ENCODE peak calls at places on chromosomes 11 and 22, in seven cellular contexts. One of them, this sample, is unnamed.

GRCh38 chr11:78689558-78690153 is 115.0 kb upstream of the NARS2 start:
- DNase-seq in osteoblast: no peak
- DNase-seq in fibroblast of the aortic adventitia: no peak
- DNase-seq in cardiac fibroblast: no peak
- DNase-seq in fibroblast of pulmonary artery: no peak
- DNase-seq in pancreas: no peak
- DNase-seq in body of pancreas: no peak
- DNase-seq in this sample: no peak

GRCh38 chr22:25404923-25405853 is 159.3 kb upstream of the GRK3 start:
- DNase-seq in pancreas: peak; percentile 74
- DNase-seq in cardiac fibroblast: peak; percentile 55
- DNase-seq in fibroblast of the aortic adventitia: peak; percentile 61
- DNase-seq in osteoblast: peak; percentile 99
- DNase-seq in fibroblast of pulmonary artery: peak; percentile 71
- DNase-seq in body of pancreas: peak; percentile 83
- DNase-seq in this sample: no peak

GRCh38 chr22:24321999-24322398 is 51.4 kb downstream of the SPECC1L start:
- DNase-seq in fibroblast of the aortic adventitia: no peak
- DNase-seq in fibroblast of pulmonary artery: no peak
- DNase-seq in pancreas: no peak
- DNase-seq in body of pancreas: no peak
- DNase-seq in cardiac fibroblast: no peak
- DNase-seq in osteoblast: no peak
- DNase-seq in this sample: no peak

GRCh38 chr11:66619080-66619554 is 2.7 kb downstream of the RBM14 start:
- DNase-seq in osteoblast: peak; percentile 93
- DNase-seq in fibroblast of pulmonary artery: peak; percentile 88
- DNase-seq in fibroblast of the aortic adventitia: peak; percentile 79
- DNase-seq in pancreas: no peak
- DNase-seq in body of pancreas: no peak
- DNase-seq in cardiac fibroblast: peak; percentile 70
- DNase-seq in this sample: no peak

GRCh38 chr22:28297504-28297903 is 378.4 kb upstream of the PITPNB start:
- DNase-seq in cardiac fibroblast: no peak
- DNase-seq in body of pancreas: no peak
- DNase-seq in osteoblast: no peak
- DNase-seq in pancreas: no peak
- DNase-seq in fibroblast of pulmonary artery: no peak
- DNase-seq in fibroblast of the aortic adventitia: no peak
- DNase-seq in this sample: no peak

GRCh38 chr22:21766933-21767462 is 31.4 kb upstream of the YPEL1 start:
- DNase-seq in cardiac fibroblast: no peak
- DNase-seq in fibroblast of the aortic adventitia: no peak
- DNase-seq in fibroblast of pulmonary artery: no peak
- DNase-seq in osteoblast: no peak
- DNase-seq in pancreas: no peak
- DNase-seq in body of pancreas: peak; percentile 13
- DNase-seq in this sample: no peak

GRCh38 chr11:8717876-8718753 is 35.5 kb downstream of the RPL27A start:
- DNase-seq in fibroblast of pulmonary artery: peak; percentile 91
- DNase-seq in osteoblast: peak; percentile 87
- DNase-seq in cardiac fibroblast: peak; percentile 76
- DNase-seq in fibroblast of the aortic adventitia: peak; percentile 89
- DNase-seq in pancreas: peak; percentile 73
- DNase-seq in body of pancreas: peak; percentile 77
- DNase-seq in this sample: peak; percentile 77

GRCh38 chr11:112597290-112597689 is 336.6 kb upstream of the PLET1 start:
- DNase-seq in fibroblast of the aortic adventitia: no peak
- DNase-seq in osteoblast: no peak
- DNase-seq in pancreas: no peak
- DNase-seq in fibroblast of pulmonary artery: no peak
- DNase-seq in body of pancreas: no peak
- DNase-seq in cardiac fibroblast: no peak
- DNase-seq in this sample: no peak

GRCh38 chr22:22094514-22094913 is 111.9 kb upstream of the TOP3B start:
- DNase-seq in osteoblast: no peak
- DNase-seq in fibroblast of pulmonary artery: no peak
- DNase-seq in fibroblast of the aortic adventitia: no peak
- DNase-seq in cardiac fibroblast: no peak
- DNase-seq in pancreas: no peak
- DNase-seq in body of pancreas: no peak
- DNase-seq in this sample: no peak

GRCh38 chr22:46961591-46962290 is 199.3 kb downstream of the TBC1D22A start:
- DNase-seq in fibroblast of the aortic adventitia: no peak
- DNase-seq in cardiac fibroblast: no peak
- DNase-seq in fibroblast of pulmonary artery: no peak
- DNase-seq in body of pancreas: no peak
- DNase-seq in pancreas: no peak
- DNase-seq in osteoblast: peak; percentile 62
- DNase-seq in this sample: no peak

DNA sequence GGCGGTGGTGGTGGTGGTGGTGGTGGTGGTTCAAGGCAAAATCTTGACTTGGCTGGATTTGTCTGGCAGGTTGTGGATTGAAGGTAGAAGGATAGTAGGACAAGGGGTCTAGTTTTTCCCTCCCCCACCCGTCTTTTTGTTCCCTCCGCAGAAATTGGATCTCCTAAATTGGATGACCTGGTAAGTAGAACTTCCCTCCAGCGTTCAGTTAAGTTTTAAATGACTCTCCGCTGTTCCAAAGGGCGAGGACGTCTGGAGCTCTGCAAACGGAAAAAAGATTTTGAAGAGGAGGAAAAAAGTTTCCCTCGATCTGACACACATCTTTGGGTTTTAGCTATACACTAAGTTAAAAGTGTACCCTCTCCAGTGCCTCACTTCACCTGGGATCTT is 422 bp upstream of the LGR4 start:
- DNase-seq in fibroblast of pulmonary artery: no peak
- DNase-seq in fibroblast of the aortic adventitia: no peak
- DNase-seq in pancreas: no peak
- DNase-seq in cardiac fibroblast: no peak
- DNase-seq in osteoblast: peak; percentile 68
- DNase-seq in body of pancreas: no peak
- DNase-seq in this sample: no peak
- H3K4me3 ChIP-seq in fibroblast of pulmonary artery: peak overlapping the region; percentile 84
- H3K4me3 ChIP-seq in fibroblast of the aortic adventitia: peak overlapping the region; percentile 81
- H3K4me3 ChIP-seq in pancreas: no peak overlapping the region
- H3K4me3 ChIP-seq in cardiac fibroblast: peak overlapping the region; percentile 77
- H3K4me3 ChIP-seq in osteoblast: peak overlapping the region; percentile 88
- H3K4me3 ChIP-seq in body of pancreas: no peak overlapping the region
- H3K4me3 ChIP-seq in this sample: peak overlapping the region; percentile 63

GRCh38 chr22:42645938-42646568 is 3.1 kb downstream of the CYB5R3 start:
- DNase-seq in fibroblast of pulmonary artery: no peak
- DNase-seq in fibroblast of the aortic adventitia: no peak
- DNase-seq in cardiac fibroblast: no peak
- DNase-seq in osteoblast: peak; percentile 82
- DNase-seq in pancreas: no peak
- DNase-seq in body of pancreas: peak; percentile 57
- DNase-seq in this sample: no peak
- TF ChIP-seq CTCF in fibroblast of pulmonary artery: no peak
- TF ChIP-seq CTCF in fibroblast of the aortic adventitia: no peak
- TF ChIP-seq CTCF in cardiac fibroblast: no peak
- TF ChIP-seq CTCF in osteoblast: no peak
- TF ChIP-seq CTCF in pancreas: no peak
- TF ChIP-seq CTCF in body of pancreas: no peak
- TF ChIP-seq CTCF in this sample: no peak

GRCh38 chr11:36507824-36508489 is 2.1 kb downstream of the TRAF6 start:
- DNase-seq in pancreas: no peak
- DNase-seq in cardiac fibroblast: no peak
- DNase-seq in body of pancreas: peak; percentile 15
- DNase-seq in fibroblast of pulmonary artery: no peak
- DNase-seq in fibroblast of the aortic adventitia: peak; percentile 21
- DNase-seq in osteoblast: no peak
- DNase-seq in this sample: no peak
- H3K4me3 ChIP-seq in pancreas: peak overlapping the region; percentile 95
- H3K4me3 ChIP-seq in cardiac fibroblast: peak overlapping the region; percentile 100
- H3K4me3 ChIP-seq in body of pancreas: no peak overlapping the region
- H3K4me3 ChIP-seq in fibroblast of pulmonary artery: peak overlapping the region; percentile 82
- H3K4me3 ChIP-seq in fibroblast of the aortic adventitia: peak overlapping the region; percentile 97
- H3K4me3 ChIP-seq in osteoblast: peak overlapping the region; percentile 95
- H3K4me3 ChIP-seq in this sample: peak overlapping the region; percentile 88

GRCh38 chr11:44327730-44328691 is 18.1 kb upstream of the ALX4 start:
- DNase-seq in body of pancreas: no peak
- DNase-seq in pancreas: no peak
- DNase-seq in osteoblast: no peak
- DNase-seq in cardiac fibroblast: no peak
- DNase-seq in fibroblast of the aortic adventitia: no peak
- DNase-seq in fibroblast of pulmonary artery: no peak
- DNase-seq in this sample: no peak
- TF ChIP-seq CTCF in body of pancreas: no peak
- TF ChIP-seq CTCF in pancreas: no peak
- TF ChIP-seq CTCF in osteoblast: peak; percentile 26
- TF ChIP-seq CTCF in cardiac fibroblast: no peak
- TF ChIP-seq CTCF in fibroblast of the aortic adventitia: no peak
- TF ChIP-seq CTCF in fibroblast of pulmonary artery: no peak
- TF ChIP-seq CTCF in this sample: no peak

DNA sequence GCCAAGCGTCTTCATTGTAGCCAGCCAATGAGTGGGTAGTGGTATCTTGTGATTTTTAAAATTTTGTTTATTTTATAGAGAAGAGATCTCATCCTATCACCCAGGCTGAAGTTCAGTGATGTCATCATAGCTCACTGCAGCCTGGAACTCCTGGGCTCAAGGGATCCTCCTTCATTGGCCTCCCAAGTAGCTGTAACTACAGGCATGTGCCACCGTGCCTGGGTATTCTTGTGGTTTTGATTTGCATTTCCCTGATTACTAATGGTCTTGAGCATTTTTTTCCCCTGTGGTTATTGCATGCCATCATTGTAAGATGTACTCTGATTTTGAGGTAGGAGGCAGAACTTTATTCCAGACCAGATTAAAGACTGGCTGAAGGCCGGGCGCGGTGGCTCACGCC is 2.4 kb upstream of the DENND6B start:
- DNase-seq in pancreas: no peak
- DNase-seq in cardiac fibroblast: peak; percentile 68
- DNase-seq in fibroblast of pulmonary artery: peak; percentile 20
- DNase-seq in fibroblast of the aortic adventitia: no peak
- DNase-seq in body of pancreas: no peak
- DNase-seq in osteoblast: peak; percentile 49
- DNase-seq in this sample: no peak
- H3K4me3 ChIP-seq in pancreas: no peak overlapping the region
- H3K4me3 ChIP-seq in cardiac fibroblast: no peak overlapping the region
- H3K4me3 ChIP-seq in fibroblast of pulmonary artery: no peak overlapping the region
- H3K4me3 ChIP-seq in fibroblast of the aortic adventitia: no peak overlapping the region
- H3K4me3 ChIP-seq in body of pancreas: no peak overlapping the region
- H3K4me3 ChIP-seq in osteoblast: no peak overlapping the region
- H3K4me3 ChIP-seq in this sample: no peak overlapping the region

This sample was measured in HFF-Myc.